ENCODE peak calls at places on chromosomes 3 and 15, in six cellular contexts. F, Z, C, P, M and V are unnamed samples.

GRCh38 chr15:84671211-84671610 is 13.2 kb upstream of the NMB start:
- DNase-seq in C (no peak), M (no peak), Z (no peak), P (no peak), F (no peak), V (no peak)

GRCh38 chr3:41881233-41881821 is 80.6 kb downstream of the ULK4 start:
- DNase-seq in C (peak; percentile 23), Z (no peak), P (no peak), F (peak; percentile 61), M (no peak), V (no peak)

GRCh38 chr3:158097571-158098553 is 8.4 kb downstream of the SHOX2 start:
- DNase-seq in P (peak; percentile 54), F (no peak), Z (no peak), M (peak; percentile 85), C (peak; percentile 76), V (peak; percentile 81)

GRCh38 chr3:72444642-72445223 is 403.5 kb downstream of the SHQ1 start:
- DNase-seq in P (no peak), F (no peak), C (no peak), M (no peak), Z (no peak), V (no peak)

GRCh38 chr3:25573386-25574171 is 91.1 kb downstream of the TOP2B start:
- DNase-seq in Z (no peak), M (no peak), C (no peak), F (no peak), P (no peak), V (no peak)

GRCh38 chr15:98444067-98444600 is 204.2 kb upstream of the IGF1R start:
- DNase-seq in C (no peak), M (no peak), F (no peak), P (no peak), Z (no peak), V (no peak)

GRCh38 chr3:107222927-107223326 is 154.3 kb upstream of the CCDC54 start:
- DNase-seq in M (no peak), Z (no peak), F (no peak), P (no peak), C (no peak), V (no peak)

GRCh38 chr15:67853454-67853853 is 13.6 kb upstream of the RNU6-1 start:
- DNase-seq in F (no peak), M (no peak), Z (no peak), C (no peak), P (no peak), V (no peak)

GRCh38 chr15:49908571-49909295 is 210.3 kb downstream of the ATP8B4 start:
- DNase-seq in C (no peak), F (no peak), P (no peak), Z (no peak), M (no peak), V (no peak)

GRCh38 chr3:45187597-45188210 is 38.4 kb downstream of the TMEM158 start:
- DNase-seq in F (no peak), C (no peak), P (no peak), M (no peak), Z (no peak), V (no peak)

GRCh38 chr3:42653560-42654330 is at the start of gene ZBTB47:
- DNase-seq in M (no peak), Z (no peak), P (no peak), C (no peak), F (peak; percentile 46), V (no peak)

GRCh38 chr3:72171461-72171860 is 386.5 kb upstream of the PROK2 start:
- DNase-seq in M (no peak), Z (no peak), F (no peak), P (no peak), C (no peak), V (no peak)

GRCh38 chr3:44042772-44043171 is 198.9 kb upstream of the TOPAZ1 start:
- DNase-seq in C (no peak), F (no peak), P (no peak), Z (no peak), M (no peak), V (no peak)

GRCh38 chr3:107294117-107294516 is 83.1 kb upstream of the CCDC54 start:
- DNase-seq in Z (no peak), C (no peak), M (no peak), P (no peak), F (no peak), V (no peak)

GRCh38 chr15:35349916-35350315 is 196.0 kb downstream of the DPH6 start:
- DNase-seq in P (no peak), M (no peak), Z (no peak), F (no peak), C (no peak), V (no peak)

GRCh38 chr3:131892331-131892730 is 142.5 kb downstream of the CPNE4 start:
- DNase-seq in M (no peak), Z (no peak), C (no peak), P (no peak), F (no peak), V (no peak)

GRCh38 chr15:75227663-75228280 is 26.1 kb downstream of the C15orf39 start:
- DNase-seq in P (no peak), Z (no peak), C (no peak), M (no peak), F (no peak), V (no peak)

GRCh38 chr15:68337826-68338225 is 60.3 kb downstream of the FEM1B start:
- DNase-seq in C (no peak), Z (no peak), M (no peak), F (no peak), P (no peak), V (no peak)

GRCh38 chr3:188212308-188212969 is 58.5 kb downstream of the LPP start:
- DNase-seq in C (peak; percentile 80), P (no peak), F (no peak), Z (no peak), M (peak; percentile 38), V (peak; percentile 22)

GRCh38 chr3:42827654-42828053 is 18.4 kb downstream of the ACKR2 start:
- DNase-seq in C (no peak), F (no peak), P (no peak), M (no peak), Z (no peak), V (no peak)

GRCh38 chr15:24916305-24917009 is 38.3 kb upstream of the SNRPN start:
- DNase-seq in M (no peak), P (no peak), C (no peak), Z (no peak), F (no peak), V (no peak)

GRCh38 chr3:114155370-114155821 is 23.5 kb downstream of the DRD3 start:
- DNase-seq in F (peak; percentile 58), C (peak; percentile 21), M (no peak), P (no peak), Z (peak; percentile 34), V (peak; percentile 62)

DNA sequence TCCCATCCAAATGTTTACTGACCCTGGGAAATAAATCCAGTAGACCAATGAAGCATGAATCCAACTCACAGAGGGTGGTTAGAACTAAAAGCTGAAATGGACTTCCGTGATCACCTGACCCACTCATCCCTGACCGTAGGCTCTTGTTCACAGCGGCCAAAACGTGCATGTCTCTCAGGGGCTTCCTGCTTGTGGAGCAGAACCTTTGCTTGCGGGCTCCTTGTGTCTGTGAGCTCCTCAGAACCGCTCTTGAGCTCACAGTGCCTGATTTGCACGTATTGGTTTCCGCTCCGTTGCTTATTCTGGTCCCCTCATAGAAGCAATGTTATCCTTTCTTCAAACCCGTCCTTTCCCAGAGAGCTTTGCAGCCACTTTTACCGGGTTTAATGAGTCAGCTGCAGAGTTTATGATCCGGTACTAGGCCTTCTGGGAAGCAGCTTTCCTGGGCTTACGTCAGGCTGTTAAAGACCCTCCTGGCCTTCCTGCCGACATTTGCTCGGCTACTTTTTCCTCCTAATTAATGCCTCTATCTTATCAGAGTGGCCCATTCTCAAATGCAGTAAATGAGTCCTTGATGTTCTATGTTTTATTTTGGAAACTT is 35.4 kb downstream of the LIPC start:
- DNase-seq in Z (peak; percentile 75), M (no peak), F (no peak), P (no peak), C (peak; percentile 83), V (no peak)
- TF ChIP-seq ZNF274 in Z (no peak), M (no peak), F (no peak), P (no peak), C (no peak), V (no peak)

GRCh38 chr3:47444103-47444502 is 31.6 kb downstream of the SCAP start:
- DNase-seq in C (no peak), M (no peak), P (no peak), Z (no peak), F (no peak), V (no peak)

GRCh38 chr3:47443611-47443995 is 32.1 kb downstream of the SCAP start:
- DNase-seq in P (no peak), F (no peak), M (no peak), Z (no peak), C (peak; percentile 87), V (no peak)

GRCh38 chr3:47436180-47436579 is 39.6 kb downstream of the SCAP start:
- DNase-seq in M (no peak), P (no peak), F (no peak), Z (no peak), C (no peak), V (no peak)

GRCh38 chr3:47441796-47442551 is 33.8 kb downstream of the SCAP start:
- DNase-seq in P (no peak), F (no peak), M (no peak), C (peak; percentile 63), Z (no peak), V (no peak)

DNA sequence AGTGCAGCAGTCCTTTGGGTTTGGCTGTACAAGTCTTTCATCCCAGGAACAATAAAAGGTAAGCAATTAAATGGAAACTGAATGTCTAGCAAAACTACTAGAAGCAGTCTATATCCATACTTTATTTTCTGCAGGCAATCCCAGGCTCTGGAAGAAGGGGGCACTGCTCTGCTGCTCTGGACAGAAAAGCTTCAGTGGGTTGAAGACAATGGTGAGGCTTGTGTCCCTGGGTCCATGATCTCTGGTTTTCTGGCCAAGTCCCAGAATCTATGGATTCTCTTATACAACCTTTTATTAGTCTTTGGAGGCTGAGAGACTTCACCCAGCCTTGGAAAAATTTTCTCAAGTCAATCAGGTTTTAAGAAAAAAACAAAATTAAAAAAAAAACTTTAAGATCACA is 35.6 kb downstream of the SCAP start:
- DNase-seq in P (no peak), C (peak; percentile 79), F (peak; percentile 33), M (no peak), Z (no peak), V (no peak)
- TF ChIP-seq ZNF274 in P (no peak), C (no peak), F (no peak), M (no peak), Z (no peak), V (no peak)

GRCh38 chr3:73766599-73767378 is 142.0 kb upstream of the PDZRN3 start:
- DNase-seq in C (no peak), Z (no peak), M (no peak), P (no peak), F (no peak), V (no peak)
- TF ChIP-seq ZNF274 in C (no peak), Z (no peak), M (no peak), P (no peak), F (no peak), V (no peak)

GRCh38 chr3:11643212-11644087 is at the start of gene VGLL4:
- DNase-seq in F (peak; percentile 88), C (peak; percentile 80), Z (peak; percentile 46), M (peak; percentile 82), P (no peak), V (peak; percentile 90)

GRCh38 chr3:11642455-11643162 is 1.1 kb downstream of the VGLL4 start:
- DNase-seq in M (no peak), P (peak; percentile 73), Z (peak; percentile 16), F (peak; percentile 73), C (peak; percentile 70), V (no peak)

GRCh38 chr3:11640009-11640673 is 3.6 kb downstream of the VGLL4 start:
- DNase-seq in F (no peak), P (no peak), Z (no peak), M (no peak), C (no peak), V (no peak)

GRCh38 chr3:11641683-11642407 is 1.9 kb downstream of the VGLL4 start:
- DNase-seq in F (peak; percentile 36), Z (no peak), P (no peak), M (no peak), C (no peak), V (no peak)

GRCh38 chr3:11641316-11641682 is 2.4 kb downstream of the VGLL4 start:
- DNase-seq in M (no peak), F (no peak), Z (no peak), C (no peak), P (no peak), V (no peak)
- TF ChIP-seq ZNF274 in M (no peak), F (no peak), Z (no peak), C (no peak), P (no peak), V (no peak)